ENCODE peak calls at places on chromosomes 2 and 18, in seven cellular contexts. T is endodermal cell; W is psoas muscle; E is CD8-positive, alpha-beta T cell; H is upper lobe of right lung; Q is dorsolateral prefrontal cortex; N is stomach. M is an unnamed sample. For H3K27me3, the result is how much of the 10 kb centered on the place peaks cover.

GRCh38 chr2:64625352-64626145 is 28.2 kb downstream of the SERTAD2 start:
- DNase-seq in T (peak), W (no peak), E (no peak), H (no peak), Q (no peak), N (no peak), M (no peak)

GRCh38 chr18:62999392-62999791 is 284.1 kb downstream of the PHLPP1 start:
- DNase-seq in T (no peak), W (peak), E (no peak), H (no peak), Q (no peak), N (no peak), M (peak)

GRCh38 chr2:178506101-178506500 is 25.8 kb downstream of the PLEKHA3 start:
- DNase-seq in T (no peak), W (no peak), E (no peak), H (no peak), Q (no peak), N (no peak), M (no peak)

GRCh38 chr2:194621945-194622344 is 1035.1 kb upstream of the SLC39A10 start:
- DNase-seq in T (no peak), W (no peak), E (no peak), H (no peak), Q (no peak), N (no peak), M (no peak)

GRCh38 chr2:133908171-133908570 is 339.9 kb upstream of the NCKAP5 start:
- DNase-seq in T (no peak), W (no peak), E (no peak), H (no peak), Q (no peak), N (no peak), M (no peak)

GRCh38 chr18:12657048-12657848 is 659 bp downstream of the SPIRE1 start:
- DNase-seq in T (peak), W (peak), E (peak), H (peak), Q (no peak), N (peak), M (peak)

GRCh38 chr2:112721819-112722522 is 1.2 kb downstream of the NT5DC4 start:
- DNase-seq in T (no peak), W (no peak), E (no peak), H (no peak), Q (no peak), N (no peak), M (no peak)

GRCh38 chr2:46849741-46850474 is 65.7 kb downstream of the MCFD2 start:
- DNase-seq in T (no peak), W (no peak), E (no peak), H (no peak), Q (no peak), N (peak), M (peak)

GRCh38 chr18:51621103-51621969 is 423.9 kb upstream of the MEX3C start:
- DNase-seq in T (peak), W (no peak), E (no peak), H (peak), Q (peak), N (peak), M (no peak)

GRCh38 chr2:154804451-154804850 is 106.0 kb downstream of the KCNJ3 start:
- DNase-seq in T (no peak), W (no peak), E (no peak), H (no peak), Q (no peak), N (no peak), M (no peak)

GRCh38 chr2:5538717-5539116 is 153.5 kb upstream of the SOX11 start:
- DNase-seq in T (no peak), W (no peak), E (no peak), H (no peak), Q (no peak), N (no peak), M (no peak)

GRCh38 chr2:67936995-67937394 is 125.8 kb downstream of the C1D start:
- DNase-seq in T (no peak), W (no peak), E (no peak), H (no peak), Q (no peak), N (no peak), M (no peak)

GRCh38 chr2:10208736-10209135 is 86.2 kb downstream of the RRM2 start:
- DNase-seq in T (no peak), W (no peak), E (no peak), H (no peak), Q (no peak), N (no peak), M (no peak)

GRCh38 chr18:34315953-34316352 is 91.2 kb upstream of the NOL4 start:
- DNase-seq in T (no peak), W (no peak), E (no peak), H (no peak), Q (no peak), N (no peak), M (no peak)

GRCh38 chr2:113021312-113021711 is 16.1 kb downstream of the IL36A start:
- DNase-seq in T (no peak), W (no peak), E (no peak), H (no peak), Q (no peak), N (no peak), M (no peak)

GRCh38 chr2:165572155-165572554 is 102.7 kb downstream of the CSRNP3 start:
- DNase-seq in T (no peak), W (no peak), E (no peak), H (no peak), Q (peak), N (no peak), M (no peak)

GRCh38 chr2:113185643-113186315 is 12.0 kb downstream of the PSD4 start:
- DNase-seq in T (no peak), W (no peak), E (no peak), H (peak), Q (no peak), N (peak), M (no peak)

GRCh38 chr2:226847511-226847910 is 11.7 kb downstream of the RHBDD1 start:
- DNase-seq in T (no peak), W (no peak), E (no peak), H (no peak), Q (no peak), N (no peak), M (no peak)

GRCh38 chr2:188984680-188985079 is 10.5 kb downstream of the COL3A1 start:
- DNase-seq in T (no peak), W (no peak), E (no peak), H (no peak), Q (no peak), N (no peak), M (peak)

GRCh38 chr18:22632191-22632590 is 214.5 kb upstream of the CTAGE1 start:
- DNase-seq in T (no peak), W (no peak), E (no peak), H (no peak), Q (no peak), N (no peak), M (no peak)

GRCh38 chr2:159144776-159145614 is 141.5 kb downstream of the WDSUB1 start:
- DNase-seq in T (no peak), W (no peak), E (no peak), H (no peak), Q (no peak), N (no peak), M (no peak)

GRCh38 chr2:71006955-71007799 is 12.5 kb upstream of the TEX261 start:
- DNase-seq in T (no peak), W (no peak), E (no peak), H (peak), Q (no peak), N (no peak), M (no peak)

GRCh38 chr2:130766711-130767407 is 11.5 kb downstream of the AMER3 start:
- DNase-seq in T (no peak), W (no peak), E (no peak), H (no peak), Q (no peak), N (no peak), M (no peak)

GRCh38 chr2:58973831-58974281 is 732.7 kb upstream of the FANCL start:
- DNase-seq in T (peak), W (no peak), E (no peak), H (no peak), Q (no peak), N (no peak), M (no peak)

GRCh38 chr2:20439193-20439475 is 7.7 kb upstream of the RHOB start:
- DNase-seq in T (peak), W (no peak), E (no peak), H (no peak), Q (no peak), N (peak), M (peak)

GRCh38 chr2:10333247-10333613 is 30.5 kb downstream of the HPCAL1 start:
- DNase-seq in T (peak), W (peak), E (no peak), H (no peak), Q (no peak), N (no peak), M (no peak)

GRCh38 chr2:23312996-23313606 is 71.9 kb upstream of the KLHL29 start:
- DNase-seq in T (peak), W (no peak), E (no peak), H (no peak), Q (no peak), N (no peak), M (no peak)

GRCh38 chr18:74450626-74451025 is 6.5 kb downstream of the DIPK1C start:
- DNase-seq in T (no peak), W (no peak), E (no peak), H (no peak), Q (peak), N (no peak), M (no peak)

GRCh38 chr2:1839066-1839756 is 94.9 kb upstream of the PXDN start:
- DNase-seq in T (peak), W (no peak), E (no peak), H (peak), Q (no peak), N (no peak), M (no peak)
- TF ChIP-seq CTCF in T (peak), W (no peak), E (no peak), H (no peak), Q (no peak), N (no peak), M (no peak)

DNA sequence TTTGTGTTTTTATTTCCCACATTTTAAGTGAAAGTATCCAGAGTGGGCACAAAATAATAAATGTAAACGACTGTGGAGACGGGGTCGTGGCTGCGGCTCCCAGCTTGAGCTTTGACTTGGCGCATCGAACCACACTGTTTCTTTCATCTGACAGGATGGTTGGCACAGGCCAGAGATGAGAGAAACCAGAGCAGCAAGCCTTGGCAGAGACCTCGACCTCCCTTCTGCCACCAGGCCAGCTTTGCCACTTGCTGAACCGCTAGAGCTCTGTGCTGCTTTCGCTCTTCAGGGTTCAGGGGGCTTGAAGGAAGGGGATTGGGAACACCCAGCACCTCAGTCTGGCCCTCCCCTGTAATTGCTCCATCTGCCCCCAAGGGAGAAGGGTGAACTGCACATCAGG is 22.7 kb downstream of the POU3F3 start:
- DNase-seq in T (no peak), W (no peak), E (no peak), H (no peak), Q (peak), N (no peak), M (no peak)
- H3K27me3 ChIP-seq in T (half or more), W (under half), E (under half), H (under half), Q (under half), N (under half), M (half or more)

DNA sequence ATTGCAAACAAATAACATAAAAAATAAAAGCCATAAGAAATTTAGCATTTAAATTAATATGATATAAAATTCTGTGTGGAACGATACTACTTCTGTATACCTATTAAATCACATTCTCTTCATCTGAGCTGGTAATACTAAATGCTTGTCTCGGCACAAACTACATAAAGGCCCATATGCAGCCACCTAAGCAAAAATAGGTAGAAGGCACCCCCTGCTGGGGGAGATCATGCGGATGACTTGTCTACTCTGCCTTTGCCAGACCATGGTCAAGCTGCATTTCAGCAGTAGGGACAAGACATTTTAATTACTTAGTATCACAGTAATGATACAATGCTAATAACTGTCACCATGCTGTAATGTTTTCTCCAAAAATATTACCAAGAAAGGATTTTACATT is 108.0 kb downstream of the CDH19 start:
- DNase-seq in T (peak), W (peak), E (no peak), H (peak), Q (peak), N (peak), M (no peak)
- TF ChIP-seq CTCF in T (peak), W (peak), E (no peak), H (peak), Q (peak), N (no peak), M (no peak)

GRCh38 chr2:237128026-237128703 is 42.5 kb downstream of the COPS8 start:
- DNase-seq in T (peak), W (peak), E (no peak), H (peak), Q (no peak), N (peak), M (peak)
- H3K27me3 ChIP-seq in T (under half), W (under half), E (under half), H (under half), Q (under half), N (under half), M (under half)

GRCh38 chr2:219107837-219108236 is 47.1 kb upstream of the IHH start:
- DNase-seq in T (no peak), W (peak), E (no peak), H (peak), Q (no peak), N (peak), M (no peak)

GRCh38 chr2:219106251-219106650 is 45.5 kb upstream of the IHH start:
- DNase-seq in T (no peak), W (no peak), E (no peak), H (no peak), Q (no peak), N (no peak), M (no peak)

GRCh38 chr2:219099319-219099718 is 38.6 kb upstream of the IHH start:
- DNase-seq in T (no peak), W (no peak), E (no peak), H (no peak), Q (no peak), N (no peak), M (no peak)

GRCh38 chr2:219109468-219109867 is 48.7 kb upstream of the IHH start:
- DNase-seq in T (peak), W (no peak), E (peak), H (peak), Q (no peak), N (peak), M (no peak)

GRCh38 chr2:219104107-219105050 is 43.7 kb upstream of the IHH start:
- DNase-seq in T (peak), W (no peak), E (no peak), H (no peak), Q (no peak), N (no peak), M (no peak)
- TF ChIP-seq CTCF in T (peak), W (peak), E (peak), H (peak), Q (peak), N (peak), M (peak)

GRCh38 chr18:905948-906415 is 1.3 kb downstream of the ADCYAP1 start:
- DNase-seq in T (peak), W (no peak), E (no peak), H (no peak), Q (no peak), N (no peak), M (no peak)
- H3K27me3 ChIP-seq in T (half or more), W (under half), E (under half), H (half or more), Q (half or more), N (half or more), M (under half)

GRCh38 chr2:167843203-167843602 is 404.2 kb downstream of the STK39 start:
- DNase-seq in T (no peak), W (no peak), E (no peak), H (no peak), Q (no peak), N (no peak), M (no peak)

GRCh38 chr2:167842047-167842446 is 405.3 kb downstream of the STK39 start:
- DNase-seq in T (no peak), W (no peak), E (no peak), H (no peak), Q (no peak), N (no peak), M (no peak)

GRCh38 chr2:167843657-167844056 is 403.7 kb downstream of the STK39 start:
- DNase-seq in T (no peak), W (no peak), E (no peak), H (no peak), Q (no peak), N (no peak), M (no peak)

DNA sequence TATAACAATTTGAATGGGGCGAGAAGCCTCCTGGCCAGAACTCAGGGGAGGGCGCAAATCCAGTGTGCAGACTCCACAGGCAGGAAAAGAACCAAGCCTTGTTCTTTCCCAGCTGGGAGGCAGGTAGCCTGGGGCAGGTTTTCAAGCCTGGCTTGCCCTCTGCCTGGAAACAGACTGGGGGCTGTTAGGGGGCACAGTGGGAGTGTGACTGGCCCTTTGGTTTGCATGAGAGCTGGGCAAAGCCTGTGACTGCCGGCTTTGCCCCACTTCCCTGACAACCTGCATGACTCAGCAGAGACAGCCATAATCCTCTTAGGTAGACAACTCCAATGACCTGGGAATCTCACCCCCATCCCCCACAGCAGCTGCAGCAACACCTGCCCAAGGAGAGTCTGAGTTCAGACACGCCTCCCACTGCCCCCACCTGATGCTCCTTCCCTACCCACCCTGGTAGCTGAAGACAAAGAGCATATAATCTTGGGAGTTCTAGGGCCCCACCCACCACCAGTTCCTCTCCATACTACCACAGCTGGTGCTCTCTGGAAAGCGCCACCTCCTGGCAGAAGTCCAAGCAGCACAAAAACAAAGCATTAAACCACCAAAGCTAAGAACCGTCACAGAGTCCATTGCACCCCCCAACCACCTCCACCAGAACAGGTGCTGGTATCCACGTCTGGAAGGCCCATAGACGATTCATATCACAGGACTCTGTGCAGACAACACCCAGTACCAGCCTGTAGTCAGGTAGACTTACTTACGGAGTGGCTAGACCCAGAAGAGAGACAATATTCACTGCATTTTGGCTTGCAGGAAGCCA is 402.5 kb downstream of the STK39 start:
- DNase-seq in T (peak), W (no peak), E (no peak), H (no peak), Q (no peak), N (no peak), M (no peak)
- TF ChIP-seq CTCF in T (peak), W (no peak), E (no peak), H (no peak), Q (no peak), N (no peak), M (no peak)

M was measured in tibial artery.